ENCODE peak calls at places on chromosomes 16 and 17, in six cellular contexts. B, E, A, S, L and Y are unnamed samples.

GRCh38 chr16:48556913-48557351 is 53.0 kb downstream of the N4BP1 start:
- DNase-seq in A (no peak), E (peak), B (no peak), S (no peak), L (no peak), Y (no peak)

GRCh38 chr16:14531613-14532012 is 98.4 kb downstream of the PARN start:
- DNase-seq in B (no peak), E (no peak), A (no peak), L (no peak), S (no peak), Y (no peak)

GRCh38 chr16:84278968-84279367 is 15.7 kb upstream of the WFDC1 start:
- DNase-seq in A (peak), B (no peak), L (peak), E (no peak), S (no peak), Y (no peak)

GRCh38 chr16:86700396-86700945 is 122.1 kb downstream of the FOXL1 start:
- DNase-seq in L (no peak), A (no peak), E (no peak), B (no peak), S (no peak), Y (no peak)

GRCh38 chr17:14833201-14833773 is 431.8 kb downstream of the PMP22 start:
- DNase-seq in B (no peak), A (no peak), S (no peak), L (no peak), E (peak), Y (no peak)

GRCh38 chr16:74455619-74456289 is 34.5 kb upstream of the CLEC18B start:
- DNase-seq in B (peak), L (no peak), A (no peak), S (no peak), E (peak), Y (no peak)

GRCh38 chr17:55319933-55320593 is 55.3 kb downstream of the HLF start:
- DNase-seq in B (no peak), S (no peak), A (no peak), L (no peak), E (no peak), Y (no peak)

GRCh38 chr16:81621496-81621895 is 157.6 kb upstream of the PLCG2 start:
- DNase-seq in A (no peak), E (no peak), L (no peak), B (peak), S (no peak), Y (no peak)

GRCh38 chr16:86083382-86084002 is 184.5 kb downstream of the IRF8 start:
- DNase-seq in S (no peak), B (peak), L (no peak), A (no peak), E (no peak), Y (no peak)

GRCh38 chr17:44309472-44309871 is 1.1 kb downstream of the RUNDC3A start:
- DNase-seq in B (no peak), A (no peak), E (no peak), S (no peak), L (no peak), Y (no peak)

GRCh38 chr16:87684711-87685404 is 80.9 kb downstream of the KLHDC4 start:
- DNase-seq in S (no peak), B (no peak), E (no peak), L (no peak), A (no peak), Y (no peak)

GRCh38 chr16:53018834-53019416 is 33.8 kb downstream of the CHD9NB start:
- DNase-seq in A (no peak), S (no peak), E (no peak), B (no peak), L (no peak), Y (no peak)

GRCh38 chr16:87757841-87758426 is 7.9 kb downstream of the KLHDC4 start:
- DNase-seq in L (no peak), A (no peak), E (peak), S (no peak), B (no peak), Y (no peak)

GRCh38 chr16:75105306-75106061 is 11.1 kb downstream of the LDHD start:
- DNase-seq in S (no peak), A (no peak), B (no peak), E (no peak), L (no peak), Y (no peak)

GRCh38 chr16:84176192-84177053 is 10.4 kb downstream of the TAF1C start:
- DNase-seq in A (no peak), E (no peak), B (no peak), S (no peak), L (no peak), Y (no peak)

GRCh38 chr16:49556252-49557069 is 182.9 kb downstream of the C16orf78 start:
- DNase-seq in E (peak), S (no peak), A (peak), L (peak), B (no peak), Y (peak)

GRCh38 chr17:61897548-61898180 is 30.1 kb downstream of the INTS2 start:
- DNase-seq in E (no peak), S (no peak), L (peak), B (no peak), A (no peak), Y (no peak)

GRCh38 chr17:81025756-81026155 is 9.2 kb upstream of the BAIAP2 start:
- DNase-seq in A (no peak), E (no peak), S (no peak), L (no peak), B (no peak), Y (no peak)

GRCh38 chr16:14629612-14629918 is 495 bp downstream of the PARN start:
- DNase-seq in L (peak), B (no peak), E (no peak), A (no peak), S (no peak), Y (no peak)

GRCh38 chr16:61797960-61798359 is 238.3 kb downstream of the CDH8 start:
- DNase-seq in E (no peak), L (no peak), A (no peak), B (no peak), S (no peak), Y (no peak)

GRCh38 chr17:3894927-3895343 is 2.1 kb upstream of the CAMKK1 start:
- DNase-seq in L (no peak), E (no peak), A (no peak), S (peak), B (no peak), Y (no peak)

GRCh38 chr17:55830210-55830609 is 79.4 kb downstream of the PCTP start:
- DNase-seq in E (no peak), S (no peak), L (no peak), B (no peak), A (no peak), Y (no peak)

GRCh38 chr17:35023538-35023937 is 40.0 kb downstream of the RFFL start:
- DNase-seq in L (no peak), E (no peak), S (no peak), B (no peak), A (no peak), Y (no peak)

GRCh38 chr17:41763327-41763726 is 23.2 kb downstream of the JUP start:
- DNase-seq in S (no peak), A (no peak), L (no peak), E (no peak), B (no peak), Y (no peak)

GRCh38 chr16:73176577-73177013 is 128.7 kb upstream of the ZFHX3 start:
- DNase-seq in S (no peak), E (peak), B (no peak), L (no peak), A (peak), Y (no peak)

GRCh38 chr16:77408607-77409006 is 26.2 kb downstream of the ADAMTS18 start:
- DNase-seq in S (no peak), L (no peak), B (no peak), E (no peak), A (no peak), Y (no peak)

GRCh38 chr16:48538746-48539484 is 71.1 kb downstream of the N4BP1 start:
- DNase-seq in L (peak), B (no peak), E (no peak), A (peak), S (no peak), Y (no peak)

GRCh38 chr16:76182092-76182635 is 95.0 kb upstream of the CNTNAP4 start:
- DNase-seq in S (no peak), E (no peak), B (no peak), A (no peak), L (no peak), Y (no peak)

GRCh38 chr16:55364811-55365210 is 40.8 kb downstream of the IRX6 start:
- DNase-seq in A (no peak), S (no peak), E (no peak), B (no peak), L (no peak), Y (no peak)

GRCh38 chr16:700684-701584 is 4.7 kb downstream of the FBXL16 start:
- DNase-seq in S (no peak), B (no peak), A (peak), L (peak), E (no peak), Y (peak)

GRCh38 chr17:63358956-63359355 is 87.2 kb downstream of the CYB561 start:
- DNase-seq in L (no peak), A (no peak), S (no peak), B (no peak), E (no peak), Y (no peak)

DNA sequence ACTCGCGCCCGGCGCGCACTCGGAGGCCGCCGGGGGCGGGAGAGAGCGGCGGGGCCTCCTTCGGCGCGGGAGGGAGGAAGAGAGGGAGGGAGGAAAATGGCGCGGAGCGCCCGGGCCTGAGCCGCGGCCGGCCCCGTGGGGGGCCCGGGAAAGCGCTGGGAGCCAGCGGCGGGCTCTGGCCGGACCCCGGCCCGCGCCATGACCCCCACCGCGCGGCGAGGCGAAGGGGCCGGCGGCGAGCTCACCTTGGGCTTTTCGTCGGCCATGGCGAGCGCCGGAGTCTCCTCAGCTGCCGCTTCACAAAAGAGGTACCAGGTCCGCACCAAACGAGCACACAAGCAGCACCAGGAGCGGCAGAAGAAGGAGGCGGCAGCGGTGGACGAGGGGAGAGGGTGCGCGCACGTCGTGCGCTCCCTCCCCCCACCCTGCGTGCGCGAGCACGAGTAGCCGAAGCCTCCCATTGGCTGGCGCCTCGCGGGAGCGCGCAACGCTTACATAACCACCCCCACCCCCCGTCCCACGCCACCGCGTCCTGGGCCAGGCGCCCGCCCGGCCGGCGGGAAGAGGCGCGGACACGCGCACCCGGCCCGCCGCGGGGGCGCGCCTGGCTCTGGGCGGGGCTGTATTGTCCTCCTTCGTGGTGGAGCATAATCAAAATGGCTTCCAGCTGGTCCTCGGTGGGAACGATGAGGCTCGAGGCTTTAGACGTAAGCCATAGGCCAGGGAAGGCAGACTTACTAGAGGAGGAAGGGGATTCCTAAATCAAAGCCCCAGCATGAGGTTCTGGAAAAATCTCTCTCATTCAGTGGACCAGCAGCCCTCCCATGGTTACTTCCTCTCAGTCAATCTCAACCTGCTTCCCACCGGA is at the start of gene SUMO2:
- DNase-seq in L (peak), B (peak), E (peak), A (peak), S (peak), Y (peak)
- TF ChIP-seq CTCF in L (no peak), B (peak), E (peak), A (peak), S (no peak), Y (peak)

DNA sequence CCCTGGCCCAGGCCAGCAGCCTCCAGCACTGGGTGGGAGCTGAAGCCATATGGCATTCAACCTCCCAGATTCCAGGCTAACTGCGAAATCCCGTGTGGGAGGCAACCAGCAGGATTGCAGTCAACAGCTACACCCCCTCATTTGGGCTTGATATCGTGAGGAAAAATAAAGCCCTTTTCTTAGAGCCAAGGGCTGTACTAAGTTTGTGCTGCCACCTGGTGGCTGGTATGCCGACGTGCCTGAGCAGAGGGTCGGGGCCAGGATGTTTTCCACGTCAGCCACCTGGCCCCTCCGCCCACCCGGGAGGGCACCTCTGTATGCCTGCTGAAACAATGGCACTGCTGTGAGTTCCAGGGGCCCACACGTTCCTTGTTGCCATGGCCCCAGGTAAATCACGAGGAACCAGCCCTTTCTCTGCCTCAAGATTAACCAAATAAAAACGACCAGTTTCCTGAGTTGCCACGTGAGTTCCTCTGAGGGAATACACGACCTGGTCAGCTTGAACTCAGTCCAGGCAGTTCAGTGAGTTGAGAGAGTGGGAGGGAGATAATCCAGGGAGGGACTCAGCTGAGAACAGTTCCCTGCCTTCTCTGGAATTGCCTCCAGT is 9.0 kb downstream of the TMEM98 start:
- DNase-seq in L (peak), B (no peak), E (peak), A (peak), S (peak), Y (peak)
- TF ChIP-seq CTCF in L (peak), B (peak), E (peak), A (peak), S (peak), Y (peak)

DNA sequence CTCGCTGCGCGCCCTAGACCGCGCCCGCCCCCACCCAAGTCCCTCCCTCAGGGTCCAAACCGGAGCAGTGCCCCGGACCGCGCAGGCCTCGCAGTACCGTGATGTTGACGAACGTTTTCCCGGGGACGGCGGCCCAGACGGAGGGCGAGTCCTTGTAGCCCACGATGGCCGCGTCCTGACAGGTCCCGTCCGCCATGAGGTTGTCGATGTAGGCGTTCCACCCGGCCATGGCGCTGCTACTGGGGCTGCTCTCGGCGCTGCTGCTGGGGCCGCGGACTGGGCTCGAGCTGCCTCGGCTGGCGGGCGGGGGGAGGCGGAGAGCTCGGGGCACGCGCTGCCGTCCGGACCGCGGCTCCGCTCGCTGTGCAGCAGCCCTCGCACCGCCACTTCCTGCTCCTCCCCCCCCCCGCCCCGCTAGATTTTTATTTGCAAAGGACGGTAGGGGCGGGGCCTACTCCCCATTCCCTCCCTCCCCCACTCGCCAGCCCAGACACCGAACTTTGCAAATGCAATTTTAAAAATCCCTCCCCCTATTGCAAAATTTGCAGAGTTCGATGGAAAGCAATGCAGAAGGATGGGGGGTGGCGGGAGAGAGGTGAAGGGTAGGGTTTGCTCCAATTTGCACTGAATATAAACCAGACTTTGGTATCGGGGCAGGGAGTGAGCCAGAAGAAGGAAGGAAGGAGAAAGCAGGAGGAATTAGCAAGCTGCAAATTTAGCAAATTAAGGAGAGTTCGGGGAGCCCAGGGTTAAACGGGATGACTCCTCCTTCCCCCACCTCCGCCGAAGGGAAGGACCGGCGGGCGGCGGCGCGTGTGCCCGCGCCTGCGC is at the start of gene PFN1:
- DNase-seq in E (peak), B (peak), S (peak), L (peak), A (peak), Y (peak)
- TF ChIP-seq CTCF in E (no peak), B (no peak), S (no peak), L (no peak), A (no peak), Y (no peak)

DNA sequence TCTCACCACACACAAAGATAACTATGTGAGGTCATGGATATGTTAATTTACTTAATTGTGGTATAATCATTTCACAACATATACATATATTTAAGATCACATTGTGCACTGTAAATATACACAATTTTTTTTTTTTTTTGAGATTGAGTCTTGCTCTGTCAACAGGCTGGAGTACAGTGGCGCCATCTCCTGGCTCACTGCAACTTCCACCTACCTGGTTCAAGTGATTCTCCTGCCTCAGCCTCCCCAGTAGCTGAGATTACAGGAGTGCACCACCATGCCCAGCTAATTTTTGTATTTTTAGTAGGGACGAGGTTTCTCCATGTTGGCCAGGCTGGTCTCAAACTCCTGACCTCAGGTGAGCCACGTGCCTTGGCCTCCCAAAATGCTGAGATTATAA is 11.5 kb upstream of the PRSS54 start:
- DNase-seq in B (no peak), S (peak), A (no peak), E (peak), L (peak), Y (peak)
- TF ChIP-seq CTCF in B (peak), S (peak), A (peak), E (peak), L (peak), Y (peak)

GRCh38 chr17:40072481-40073346 is 9.9 kb downstream of the THRA start:
- DNase-seq in S (peak), A (peak), E (no peak), L (no peak), B (no peak), Y (no peak)
- TF ChIP-seq CTCF in S (no peak), A (no peak), E (no peak), L (no peak), B (no peak), Y (no peak)